ENCODE peak calls at places on chromosome X, in six cellular contexts. G is CD8-positive, alpha-beta memory T cell; Y is OCI-LY7; R is uterus; D is transverse colon; M is fibroblast of the aortic adventitia. F is an unnamed sample.

GRCh38 chrX:129808829-129809745 is 29.3 kb downstream of the SASH3 start:
- DNase-seq in Y (no peak), D (no peak), G (no peak), M (peak), R (no peak), F (no peak)

GRCh38 chrX:133697656-133698055 is 282.4 kb upstream of the GPC4 start:
- DNase-seq in G (no peak), Y (no peak), M (no peak), D (no peak), R (no peak), F (no peak)

GRCh38 chrX:12891167-12891566 is 15.3 kb upstream of the TLR8 start:
- DNase-seq in R (no peak), M (no peak), D (no peak), G (no peak), Y (no peak), F (no peak)

GRCh38 chrX:3651272-3651671 is 62.2 kb downstream of the PRKX start:
- DNase-seq in M (peak), D (no peak), R (no peak), G (no peak), Y (peak), F (no peak)

GRCh38 chrX:18353931-18354368 is 538 bp downstream of the SCML2 start:
- DNase-seq in R (no peak), Y (peak), M (no peak), D (peak), G (peak), F (no peak)

GRCh38 chrX:150936556-150936955 is 38.1 kb upstream of the CD99L2 start:
- DNase-seq in R (no peak), D (no peak), Y (no peak), G (no peak), M (no peak), F (no peak)

GRCh38 chrX:136163694-136164093 is 16.4 kb downstream of the FHL1 start:
- DNase-seq in M (peak), R (no peak), D (no peak), Y (no peak), G (no peak), F (no peak)

GRCh38 chrX:110316351-110317078 is 1.4 kb downstream of the AMMECR1 start:
- DNase-seq in G (no peak), R (no peak), D (no peak), M (no peak), Y (no peak), F (no peak)

GRCh38 chrX:19886888-19887531 is 390 bp downstream of the SH3KBP1 start:
- DNase-seq in D (peak), Y (no peak), G (peak), R (no peak), M (no peak), F (peak)

GRCh38 chrX:54442790-54443189 is 2.6 kb downstream of the TSR2 start:
- DNase-seq in G (no peak), R (no peak), D (no peak), Y (no peak), M (no peak), F (no peak)

GRCh38 chrX:118536687-118537461 is 41.3 kb downstream of the DOCK11 start:
- DNase-seq in Y (peak), M (peak), D (no peak), G (peak), R (no peak), F (no peak)

GRCh38 chrX:111131572-111131971 is 35.6 kb downstream of the PAK3 start:
- DNase-seq in R (no peak), Y (no peak), G (no peak), M (no peak), D (no peak), F (no peak)

GRCh38 chrX:45824471-45824870 is 623.8 kb upstream of the DIPK2B start:
- DNase-seq in D (no peak), Y (no peak), R (peak), M (peak), G (no peak), F (no peak)

GRCh38 chrX:21781525-21781924 is 23.6 kb upstream of the SMPX start:
- DNase-seq in D (no peak), G (no peak), M (no peak), R (no peak), Y (no peak), F (no peak)

GRCh38 chrX:106874075-106874474 is 29.1 kb downstream of the RIPPLY1 start:
- DNase-seq in R (no peak), M (peak), G (no peak), Y (peak), D (no peak), F (no peak)

GRCh38 chrX:16140448-16140847 is 17.1 kb downstream of the GRPR start:
- DNase-seq in G (no peak), D (no peak), R (no peak), M (no peak), Y (no peak), F (no peak)

GRCh38 chrX:108735087-108735679 is 1.2 kb downstream of the IRS4 start:
- DNase-seq in Y (no peak), M (no peak), D (no peak), G (no peak), R (no peak), F (no peak)

GRCh38 chrX:109360301-109360700 is 121.6 kb downstream of the GUCY2F start:
- DNase-seq in D (no peak), R (no peak), Y (no peak), G (no peak), M (no peak), F (no peak)

GRCh38 chrX:124217289-124218251 is 114.9 kb upstream of the TEX13D start:
- DNase-seq in D (peak), Y (peak), G (peak), R (no peak), M (no peak), F (no peak)

GRCh38 chrX:9525511-9526248 is 60.8 kb downstream of the TBL1X start:
- DNase-seq in Y (peak), M (no peak), D (no peak), R (no peak), G (no peak), F (no peak)
- H3K4me3 ChIP-seq in Y (peak), M (no peak), D (no peak), R (no peak), G (no peak), F (no peak)

GRCh38 chrX:48890296-48890925 is 7.2 kb downstream of the TIMM17B start:
- DNase-seq in R (no peak), Y (no peak), D (no peak), G (no peak), M (no peak), F (no peak)
- H3K4me3 ChIP-seq in R (peak), Y (peak), D (peak), G (peak), M (peak), F (no peak)

GRCh38 chrX:70422886-70423336 is at the start of gene GDPD2:
- DNase-seq in M (peak), D (peak), Y (no peak), G (no peak), R (no peak), F (no peak)
- H3K4me3 ChIP-seq in M (no peak), D (peak), Y (no peak), G (no peak), R (no peak), F (no peak)

GRCh38 chrX:37905436-37906147 is 58.2 kb upstream of the DYNLT3 start:
- DNase-seq in M (peak), G (peak), D (no peak), R (peak), Y (no peak), F (no peak)
- H3K4me3 ChIP-seq in M (peak), G (no peak), D (no peak), R (peak), Y (no peak), F (no peak)

GRCh38 chrX:2548731-2549423 is 48.1 kb upstream of the DHRSX start:
- DNase-seq in R (no peak), Y (no peak), D (no peak), M (no peak), G (no peak), F (no peak)

GRCh38 chrX:2550288-2551020 is 49.7 kb upstream of the DHRSX start:
- DNase-seq in M (no peak), D (no peak), R (no peak), Y (no peak), G (no peak), F (no peak)

GRCh38 chrX:2549874-2550273 is 49.1 kb upstream of the DHRSX start:
- DNase-seq in G (no peak), D (no peak), R (no peak), Y (no peak), M (no peak), F (no peak)

GRCh38 chrX:2547746-2548145 is 47.0 kb upstream of the DHRSX start:
- DNase-seq in R (no peak), Y (no peak), M (no peak), D (no peak), G (no peak), F (no peak)

GRCh38 chrX:2552621-2553297 is 52.0 kb upstream of the DHRSX start:
- DNase-seq in Y (no peak), R (no peak), D (no peak), M (peak), G (no peak), F (no peak)
- H3K4me3 ChIP-seq in Y (no peak), R (no peak), D (no peak), M (no peak), G (no peak), F (no peak)

GRCh38 chrX:32520789-32521188 is 690.6 kb downstream of the DMD start:
- DNase-seq in R (no peak), D (no peak), M (no peak), G (no peak), Y (peak), F (no peak)

GRCh38 chrX:32530802-32531403 is 680.4 kb downstream of the DMD start:
- DNase-seq in Y (peak), R (peak), M (peak), D (peak), G (no peak), F (no peak)

GRCh38 chrX:32524385-32524784 is 687.0 kb downstream of the DMD start:
- DNase-seq in G (no peak), M (no peak), R (no peak), Y (no peak), D (no peak), F (no peak)

GRCh38 chrX:32525234-32525633 is 686.1 kb downstream of the DMD start:
- DNase-seq in M (no peak), D (no peak), G (no peak), Y (no peak), R (no peak), F (no peak)
- H3K4me3 ChIP-seq in M (no peak), D (no peak), G (no peak), Y (no peak), R (no peak), F (no peak)

GRCh38 chrX:1451676-1452496 is 823 bp downstream of the ASMTL start:
- DNase-seq in R (peak), Y (no peak), M (no peak), D (peak), G (no peak), F (peak)

GRCh38 chrX:1452497-1453389 is at the start of gene ASMTL:
- DNase-seq in D (peak), R (peak), Y (peak), G (peak), M (peak), F (peak)

GRCh38 chrX:1453390-1453783 is 678 bp upstream of the ASMTL start:
- DNase-seq in G (peak), Y (no peak), R (no peak), M (peak), D (no peak), F (no peak)

GRCh38 chrX:1455948-1456280 is 3.2 kb upstream of the ASMTL start:
- DNase-seq in G (no peak), Y (no peak), M (no peak), R (no peak), D (no peak), F (no peak)

GRCh38 chrX:1453951-1454785 is 1.5 kb upstream of the ASMTL start:
- DNase-seq in G (peak), M (peak), D (peak), Y (peak), R (peak), F (peak)
- H3K4me3 ChIP-seq in G (no peak), M (peak), D (peak), Y (peak), R (peak), F (no peak)

GRCh38 chrX:9912341-9912740 is 54.8 kb upstream of the CLDN34 start:
- DNase-seq in D (no peak), G (no peak), Y (no peak), R (no peak), M (no peak), F (no peak)
- H3K4me3 ChIP-seq in D (no peak), G (no peak), Y (no peak), R (no peak), M (no peak), F (no peak)

GRCh38 chrX:97310373-97310772 is 426.7 kb downstream of the RPA4 start:
- DNase-seq in D (no peak), G (no peak), M (peak), Y (no peak), R (no peak), F (no peak)
- H3K4me3 ChIP-seq in D (no peak), G (no peak), M (no peak), Y (no peak), R (no peak), F (no peak)